ENCODE peak calls at places on chromosomes 11 and 22, in six cellular contexts. One of them, this sample, is unnamed.

GRCh38 chr11:17412488-17413180 is 24.2 kb upstream of the KCNJ11 start:
- DNase-seq in Peyer's patch: no peak
- DNase-seq in SJCRH30: no peak
- DNase-seq in transverse colon: no peak
- DNase-seq in IMR-90: no peak
- DNase-seq in hepatocyte: no peak
- DNase-seq in this sample: no peak

GRCh38 chr11:75944515-75944914 is 129.5 kb downstream of the UVRAG start:
- DNase-seq in Peyer's patch: no peak
- DNase-seq in SJCRH30: no peak
- DNase-seq in transverse colon: no peak
- DNase-seq in IMR-90: no peak
- DNase-seq in hepatocyte: no peak
- DNase-seq in this sample: no peak

GRCh38 chr11:110160016-110160415 is 66.8 kb downstream of the ZC3H12C start:
- DNase-seq in Peyer's patch: no peak
- DNase-seq in SJCRH30: no peak
- DNase-seq in transverse colon: no peak
- DNase-seq in IMR-90: peak; percentile 79
- DNase-seq in hepatocyte: no peak
- DNase-seq in this sample: no peak

GRCh38 chr11:3841426-3842304 is 906 bp upstream of the RHOG start:
- DNase-seq in Peyer's patch: peak; percentile 91
- DNase-seq in SJCRH30: peak; percentile 92
- DNase-seq in transverse colon: peak; percentile 91
- DNase-seq in IMR-90: peak; percentile 82
- DNase-seq in hepatocyte: peak; percentile 92
- DNase-seq in this sample: no peak

GRCh38 chr11:76391039-76391438 is 9.9 kb downstream of the GVQW3 start:
- DNase-seq in Peyer's patch: no peak
- DNase-seq in SJCRH30: peak; percentile 83
- DNase-seq in transverse colon: no peak
- DNase-seq in IMR-90: no peak
- DNase-seq in hepatocyte: no peak
- DNase-seq in this sample: no peak

GRCh38 chr22:36577019-36577418 is 48.1 kb upstream of the EIF3D start:
- DNase-seq in Peyer's patch: no peak
- DNase-seq in SJCRH30: no peak
- DNase-seq in transverse colon: no peak
- DNase-seq in IMR-90: peak; percentile 91
- DNase-seq in hepatocyte: no peak
- DNase-seq in this sample: no peak

GRCh38 chr11:32847511-32847910 is 17.8 kb downstream of the PRRG4 start:
- DNase-seq in Peyer's patch: no peak
- DNase-seq in SJCRH30: no peak
- DNase-seq in transverse colon: no peak
- DNase-seq in IMR-90: no peak
- DNase-seq in hepatocyte: no peak
- DNase-seq in this sample: no peak

GRCh38 chr11:65041206-65042035 is at the start of gene SAC3D1:
- DNase-seq in Peyer's patch: no peak
- DNase-seq in SJCRH30: peak; percentile 16
- DNase-seq in transverse colon: peak; percentile 73
- DNase-seq in IMR-90: peak; percentile 17
- DNase-seq in hepatocyte: peak; percentile 75
- DNase-seq in this sample: no peak

GRCh38 chr11:111069076-111069475 is 176.4 kb upstream of the POU2AF2 start:
- DNase-seq in Peyer's patch: no peak
- DNase-seq in SJCRH30: peak; percentile 16
- DNase-seq in transverse colon: no peak
- DNase-seq in IMR-90: peak; percentile 81
- DNase-seq in hepatocyte: no peak
- DNase-seq in this sample: peak; percentile 25

GRCh38 chr11:16356751-16357365 is 512 bp upstream of the SOX6 start:
- DNase-seq in Peyer's patch: no peak
- DNase-seq in SJCRH30: no peak
- DNase-seq in transverse colon: no peak
- DNase-seq in IMR-90: peak; percentile 41
- DNase-seq in hepatocyte: no peak
- DNase-seq in this sample: no peak

GRCh38 chr11:72263363-72263762 is 19.4 kb upstream of the PHOX2A start:
- DNase-seq in Peyer's patch: no peak
- DNase-seq in SJCRH30: no peak
- DNase-seq in transverse colon: no peak
- DNase-seq in IMR-90: peak; percentile 82
- DNase-seq in hepatocyte: no peak
- DNase-seq in this sample: no peak

GRCh38 chr11:34792814-34793241 is 123.4 kb downstream of the APIP start:
- DNase-seq in Peyer's patch: no peak
- DNase-seq in SJCRH30: no peak
- DNase-seq in transverse colon: no peak
- DNase-seq in IMR-90: no peak
- DNase-seq in hepatocyte: no peak
- DNase-seq in this sample: no peak

GRCh38 chr11:131356201-131356600 is 14.2 kb upstream of the NTM start:
- DNase-seq in Peyer's patch: no peak
- DNase-seq in SJCRH30: peak; percentile 38
- DNase-seq in transverse colon: no peak
- DNase-seq in IMR-90: no peak
- DNase-seq in hepatocyte: no peak
- DNase-seq in this sample: no peak

GRCh38 chr11:16299884-16300778 is 56.2 kb downstream of the SOX6 start:
- DNase-seq in Peyer's patch: no peak
- DNase-seq in SJCRH30: no peak
- DNase-seq in transverse colon: no peak
- DNase-seq in IMR-90: no peak
- DNase-seq in hepatocyte: no peak
- DNase-seq in this sample: no peak

GRCh38 chr11:69620663-69621290 is 20.2 kb upstream of the CCND1 start:
- DNase-seq in Peyer's patch: no peak
- DNase-seq in SJCRH30: no peak
- DNase-seq in transverse colon: no peak
- DNase-seq in IMR-90: no peak
- DNase-seq in hepatocyte: no peak
- DNase-seq in this sample: no peak

GRCh38 chr11:93541884-93542752 is 1.1 kb downstream of the SMCO4 start:
- DNase-seq in Peyer's patch: peak; percentile 58
- DNase-seq in SJCRH30: peak; percentile 51
- DNase-seq in transverse colon: peak; percentile 67
- DNase-seq in IMR-90: peak; percentile 77
- DNase-seq in hepatocyte: peak; percentile 63
- DNase-seq in this sample: peak; percentile 35

GRCh38 chr11:17741487-17741886 is 6.9 kb downstream of the KCNC1 start:
- DNase-seq in Peyer's patch: no peak
- DNase-seq in SJCRH30: no peak
- DNase-seq in transverse colon: no peak
- DNase-seq in IMR-90: no peak
- DNase-seq in hepatocyte: no peak
- DNase-seq in this sample: no peak

GRCh38 chr22:23144926-23145906 is at the start of gene RAB36:
- DNase-seq in Peyer's patch: peak; percentile 97
- DNase-seq in SJCRH30: peak; percentile 36
- DNase-seq in transverse colon: peak; percentile 98
- DNase-seq in IMR-90: peak; percentile 98
- DNase-seq in hepatocyte: peak; percentile 100
- DNase-seq in this sample: peak; percentile 100

GRCh38 chr11:11148104-11148509 is 204.9 kb downstream of the CSNK2A3 start:
- DNase-seq in Peyer's patch: no peak
- DNase-seq in SJCRH30: no peak
- DNase-seq in transverse colon: peak; percentile 46
- DNase-seq in IMR-90: peak; percentile 74
- DNase-seq in hepatocyte: peak; percentile 87
- DNase-seq in this sample: peak; percentile 52

GRCh38 chr11:72591785-72592490 is 82.3 kb downstream of the PDE2A start:
- DNase-seq in Peyer's patch: peak; percentile 77
- DNase-seq in SJCRH30: no peak
- DNase-seq in transverse colon: no peak
- DNase-seq in IMR-90: no peak
- DNase-seq in hepatocyte: no peak
- DNase-seq in this sample: no peak

GRCh38 chr22:49198705-49199084 is 629.0 kb downstream of the BRD1 start:
- DNase-seq in Peyer's patch: no peak
- DNase-seq in SJCRH30: no peak
- DNase-seq in transverse colon: no peak
- DNase-seq in IMR-90: no peak
- DNase-seq in hepatocyte: no peak
- DNase-seq in this sample: no peak

GRCh38 chr11:100367892-100368291 is 319.2 kb upstream of the ARHGAP42 start:
- DNase-seq in Peyer's patch: no peak
- DNase-seq in SJCRH30: no peak
- DNase-seq in transverse colon: no peak
- DNase-seq in IMR-90: no peak
- DNase-seq in hepatocyte: no peak
- DNase-seq in this sample: no peak

GRCh38 chr11:212150-213100 is 4.9 kb downstream of the RIC8A start:
- DNase-seq in Peyer's patch: no peak
- DNase-seq in SJCRH30: no peak
- DNase-seq in transverse colon: no peak
- DNase-seq in IMR-90: no peak
- DNase-seq in hepatocyte: no peak
- DNase-seq in this sample: no peak

GRCh38 chr11:100878474-100878873 is 191.4 kb downstream of the ARHGAP42 start:
- DNase-seq in Peyer's patch: no peak
- DNase-seq in SJCRH30: peak; percentile 25
- DNase-seq in transverse colon: no peak
- DNase-seq in IMR-90: peak; percentile 41
- DNase-seq in hepatocyte: no peak
- DNase-seq in this sample: no peak

GRCh38 chr11:62713343-62713742 is 5.9 kb downstream of the GNG3 start:
- DNase-seq in Peyer's patch: no peak
- DNase-seq in SJCRH30: no peak
- DNase-seq in transverse colon: peak; percentile 56
- DNase-seq in IMR-90: no peak
- DNase-seq in hepatocyte: peak; percentile 79
- DNase-seq in this sample: no peak
- H3K36me3 ChIP-seq in Peyer's patch: peaks cover 7% of the 10 kb centered on the region
- H3K36me3 ChIP-seq in SJCRH30: peaks cover 79% of the 10 kb centered on the region
- H3K36me3 ChIP-seq in transverse colon: peaks cover 54% of the 10 kb centered on the region
- H3K36me3 ChIP-seq in IMR-90: peaks cover 55% of the 10 kb centered on the region
- H3K36me3 ChIP-seq in hepatocyte: no peaks in the 10 kb centered on the region
- H3K36me3 ChIP-seq in this sample: peaks cover 14% of the 10 kb centered on the region

GRCh38 chr11:120352405-120352804 is 16.2 kb downstream of the ARHGEF12 start:
- DNase-seq in Peyer's patch: no peak
- DNase-seq in SJCRH30: no peak
- DNase-seq in transverse colon: peak; percentile 22
- DNase-seq in IMR-90: no peak
- DNase-seq in hepatocyte: peak; percentile 36
- DNase-seq in this sample: no peak

GRCh38 chr11:120358729-120359128 is 22.5 kb downstream of the ARHGEF12 start:
- DNase-seq in Peyer's patch: no peak
- DNase-seq in SJCRH30: no peak
- DNase-seq in transverse colon: no peak
- DNase-seq in IMR-90: no peak
- DNase-seq in hepatocyte: no peak
- DNase-seq in this sample: no peak

GRCh38 chr11:120357620-120358019 is 21.4 kb downstream of the ARHGEF12 start:
- DNase-seq in Peyer's patch: no peak
- DNase-seq in SJCRH30: no peak
- DNase-seq in transverse colon: no peak
- DNase-seq in IMR-90: no peak
- DNase-seq in hepatocyte: no peak
- DNase-seq in this sample: no peak

GRCh38 chr11:120354068-120354467 is 17.9 kb downstream of the ARHGEF12 start:
- DNase-seq in Peyer's patch: no peak
- DNase-seq in SJCRH30: no peak
- DNase-seq in transverse colon: no peak
- DNase-seq in IMR-90: peak; percentile 77
- DNase-seq in hepatocyte: no peak
- DNase-seq in this sample: no peak

DNA sequence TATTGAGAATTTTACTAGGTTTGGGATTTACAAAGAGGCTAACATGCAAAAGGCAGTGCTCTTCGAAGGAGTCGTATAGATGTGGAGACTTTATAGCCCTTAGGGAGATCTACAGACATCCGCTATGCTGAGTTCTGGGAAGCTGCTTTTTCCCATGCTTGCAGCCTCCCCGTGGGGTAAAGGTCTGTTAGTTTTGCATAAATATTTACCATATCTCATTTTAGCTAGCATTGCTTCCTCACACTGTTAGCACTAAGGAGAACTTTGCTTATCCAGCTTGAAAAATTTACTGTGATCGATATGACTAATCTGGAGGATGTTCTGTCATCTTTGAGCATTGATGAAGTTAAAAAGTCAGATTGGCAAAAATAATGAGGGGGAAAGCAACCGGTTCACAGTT is 18.6 kb downstream of the ARHGEF12 start:
- DNase-seq in Peyer's patch: no peak
- DNase-seq in SJCRH30: no peak
- DNase-seq in transverse colon: no peak
- DNase-seq in IMR-90: peak; percentile 82
- DNase-seq in hepatocyte: no peak
- DNase-seq in this sample: no peak
- H3K27me3 ChIP-seq in Peyer's patch: no peaks in the 10 kb centered on the region
- H3K27me3 ChIP-seq in SJCRH30: no peaks in the 10 kb centered on the region
- H3K27me3 ChIP-seq in transverse colon: no peaks in the 10 kb centered on the region
- H3K27me3 ChIP-seq in IMR-90: no peaks in the 10 kb centered on the region
- H3K27me3 ChIP-seq in hepatocyte: no peaks in the 10 kb centered on the region
- H3K27me3 ChIP-seq in this sample: no peaks in the 10 kb centered on the region

GRCh38 chr22:46979506-46979905 is 217.1 kb downstream of the TBC1D22A start:
- DNase-seq in Peyer's patch: no peak
- DNase-seq in SJCRH30: no peak
- DNase-seq in transverse colon: no peak
- DNase-seq in IMR-90: no peak
- DNase-seq in hepatocyte: no peak
- DNase-seq in this sample: no peak
- H3K4me1 ChIP-seq in Peyer's patch: no peaks in the 10 kb centered on the region
- H3K4me1 ChIP-seq in SJCRH30: no peaks in the 10 kb centered on the region
- H3K4me1 ChIP-seq in transverse colon: no peaks in the 10 kb centered on the region
- H3K4me1 ChIP-seq in IMR-90: peaks cover 2% of the 10 kb centered on the region
- H3K4me1 ChIP-seq in hepatocyte: no peaks in the 10 kb centered on the region
- H3K4me1 ChIP-seq in this sample: no peaks in the 10 kb centered on the region

GRCh38 chr22:33884829-33885228 is 35.4 kb downstream of the LARGE1 start:
- DNase-seq in Peyer's patch: no peak
- DNase-seq in SJCRH30: no peak
- DNase-seq in transverse colon: no peak
- DNase-seq in IMR-90: no peak
- DNase-seq in hepatocyte: no peak
- DNase-seq in this sample: no peak

GRCh38 chr22:33883561-33883960 is 36.7 kb downstream of the LARGE1 start:
- DNase-seq in Peyer's patch: no peak
- DNase-seq in SJCRH30: peak; percentile 58
- DNase-seq in transverse colon: no peak
- DNase-seq in IMR-90: no peak
- DNase-seq in hepatocyte: no peak
- DNase-seq in this sample: no peak

GRCh38 chr22:33883961-33884808 is 36.1 kb downstream of the LARGE1 start:
- DNase-seq in Peyer's patch: no peak
- DNase-seq in SJCRH30: peak; percentile 75
- DNase-seq in transverse colon: no peak
- DNase-seq in IMR-90: no peak
- DNase-seq in hepatocyte: no peak
- DNase-seq in this sample: no peak

GRCh38 chr22:33879796-33880195 is 40.5 kb downstream of the LARGE1 start:
- DNase-seq in Peyer's patch: no peak
- DNase-seq in SJCRH30: no peak
- DNase-seq in transverse colon: no peak
- DNase-seq in IMR-90: no peak
- DNase-seq in hepatocyte: no peak
- DNase-seq in this sample: no peak

GRCh38 chr22:33882991-33883390 is 37.3 kb downstream of the LARGE1 start:
- DNase-seq in Peyer's patch: no peak
- DNase-seq in SJCRH30: no peak
- DNase-seq in transverse colon: no peak
- DNase-seq in IMR-90: no peak
- DNase-seq in hepatocyte: no peak
- DNase-seq in this sample: no peak
- H3K36me3 ChIP-seq in Peyer's patch: no peaks in the 10 kb centered on the region
- H3K36me3 ChIP-seq in SJCRH30: no peaks in the 10 kb centered on the region
- H3K36me3 ChIP-seq in transverse colon: no peaks in the 10 kb centered on the region
- H3K36me3 ChIP-seq in IMR-90: no peaks in the 10 kb centered on the region
- H3K36me3 ChIP-seq in hepatocyte: no peaks in the 10 kb centered on the region
- H3K36me3 ChIP-seq in this sample: no peaks in the 10 kb centered on the region